ENCODE peak calls at places on chromosomes 6 and 20, in seven cellular contexts. One of them, this sample, is unnamed.
A peak's percentile ranks its signal among the peaks of the same experiment; 100 is the strongest.

GRCh38 chr6:105294129-105294528 is 108.8 kb downstream of the PREP start:
- DNase-seq in stimulated activated naive B cell treated with anti-CD40 and anti-IgM and Interleukin-4, amounts not matched to agents 10 μg/mL and 1 μg/mL and 100 μg/mL, for 72 hours: no peak
- DNase-seq in A549: no peak
- DNase-seq in activated naive CD4-positive, alpha-beta T cell: no peak
- DNase-seq in Caki2: no peak
- DNase-seq in psoas muscle: no peak
- DNase-seq in left ventricle myocardium inferior: no peak
- DNase-seq in this sample: no peak

GRCh38 chr6:31680841-31681671 is at the start of gene LY6G5C:
- DNase-seq in left ventricle myocardium inferior: peak; percentile 77
- DNase-seq in activated naive CD4-positive, alpha-beta T cell: peak; percentile 54
- DNase-seq in psoas muscle: peak; percentile 91
- DNase-seq in A549: peak; percentile 83
- DNase-seq in stimulated activated naive B cell treated with anti-CD40 and anti-IgM and Interleukin-4, amounts not matched to agents 10 μg/mL and 1 μg/mL and 100 μg/mL, for 72 hours: peak; percentile 55
- DNase-seq in Caki2: peak; percentile 84
- DNase-seq in this sample: peak; percentile 69

GRCh38 chr20:11766961-11767360 is 150.7 kb upstream of the BTBD3 start:
- DNase-seq in A549: no peak
- DNase-seq in left ventricle myocardium inferior: no peak
- DNase-seq in Caki2: no peak
- DNase-seq in activated naive CD4-positive, alpha-beta T cell: no peak
- DNase-seq in stimulated activated naive B cell treated with anti-CD40 and anti-IgM and Interleukin-4, amounts not matched to agents 10 μg/mL and 1 μg/mL and 100 μg/mL, for 72 hours: no peak
- DNase-seq in psoas muscle: no peak
- DNase-seq in this sample: no peak

GRCh38 chr20:32578840-32579239 is 6.3 kb downstream of the NOL4L start:
- DNase-seq in Caki2: no peak
- DNase-seq in A549: no peak
- DNase-seq in stimulated activated naive B cell treated with anti-CD40 and anti-IgM and Interleukin-4, amounts not matched to agents 10 μg/mL and 1 μg/mL and 100 μg/mL, for 72 hours: no peak
- DNase-seq in psoas muscle: no peak
- DNase-seq in activated naive CD4-positive, alpha-beta T cell: no peak
- DNase-seq in left ventricle myocardium inferior: no peak
- DNase-seq in this sample: no peak

GRCh38 chr6:146770965-146771735 is 172.4 kb downstream of the ADGB start:
- DNase-seq in stimulated activated naive B cell treated with anti-CD40 and anti-IgM and Interleukin-4, amounts not matched to agents 10 μg/mL and 1 μg/mL and 100 μg/mL, for 72 hours: no peak
- DNase-seq in Caki2: no peak
- DNase-seq in activated naive CD4-positive, alpha-beta T cell: peak; percentile 16
- DNase-seq in left ventricle myocardium inferior: peak; percentile 62
- DNase-seq in A549: no peak
- DNase-seq in psoas muscle: peak; percentile 71
- DNase-seq in this sample: no peak

GRCh38 chr6:42418739-42419138 is 33.0 kb downstream of the TRERF1 start:
- DNase-seq in left ventricle myocardium inferior: no peak
- DNase-seq in A549: no peak
- DNase-seq in Caki2: no peak
- DNase-seq in stimulated activated naive B cell treated with anti-CD40 and anti-IgM and Interleukin-4, amounts not matched to agents 10 μg/mL and 1 μg/mL and 100 μg/mL, for 72 hours: no peak
- DNase-seq in psoas muscle: no peak
- DNase-seq in activated naive CD4-positive, alpha-beta T cell: no peak
- DNase-seq in this sample: peak; percentile 28

GRCh38 chr20:37727247-37727956 is 33.6 kb downstream of the CTNNBL1 start:
- DNase-seq in left ventricle myocardium inferior: no peak
- DNase-seq in stimulated activated naive B cell treated with anti-CD40 and anti-IgM and Interleukin-4, amounts not matched to agents 10 μg/mL and 1 μg/mL and 100 μg/mL, for 72 hours: no peak
- DNase-seq in activated naive CD4-positive, alpha-beta T cell: no peak
- DNase-seq in Caki2: no peak
- DNase-seq in psoas muscle: no peak
- DNase-seq in A549: no peak
- DNase-seq in this sample: no peak

GRCh38 chr20:13819885-13820645 is 35.2 kb downstream of the NDUFAF5 start:
- DNase-seq in left ventricle myocardium inferior: no peak
- DNase-seq in psoas muscle: peak; percentile 63
- DNase-seq in activated naive CD4-positive, alpha-beta T cell: no peak
- DNase-seq in A549: peak; percentile 73
- DNase-seq in stimulated activated naive B cell treated with anti-CD40 and anti-IgM and Interleukin-4, amounts not matched to agents 10 μg/mL and 1 μg/mL and 100 μg/mL, for 72 hours: no peak
- DNase-seq in Caki2: peak; percentile 58
- DNase-seq in this sample: peak; percentile 22

GRCh38 chr6:135094403-135094821 is 39.8 kb upstream of the HBS1L start:
- DNase-seq in stimulated activated naive B cell treated with anti-CD40 and anti-IgM and Interleukin-4, amounts not matched to agents 10 μg/mL and 1 μg/mL and 100 μg/mL, for 72 hours: no peak
- DNase-seq in A549: no peak
- DNase-seq in activated naive CD4-positive, alpha-beta T cell: no peak
- DNase-seq in psoas muscle: no peak
- DNase-seq in left ventricle myocardium inferior: no peak
- DNase-seq in Caki2: no peak
- DNase-seq in this sample: no peak

GRCh38 chr6:81487489-81487888 is 265.0 kb downstream of the TENT5A start:
- DNase-seq in left ventricle myocardium inferior: peak; percentile 40
- DNase-seq in psoas muscle: no peak
- DNase-seq in A549: peak; percentile 4
- DNase-seq in activated naive CD4-positive, alpha-beta T cell: no peak
- DNase-seq in Caki2: no peak
- DNase-seq in stimulated activated naive B cell treated with anti-CD40 and anti-IgM and Interleukin-4, amounts not matched to agents 10 μg/mL and 1 μg/mL and 100 μg/mL, for 72 hours: no peak
- DNase-seq in this sample: no peak

GRCh38 chr20:31925631-31926030 is 26.2 kb downstream of the PDRG1 start:
- DNase-seq in left ventricle myocardium inferior: no peak
- DNase-seq in A549: no peak
- DNase-seq in psoas muscle: no peak
- DNase-seq in activated naive CD4-positive, alpha-beta T cell: no peak
- DNase-seq in stimulated activated naive B cell treated with anti-CD40 and anti-IgM and Interleukin-4, amounts not matched to agents 10 μg/mL and 1 μg/mL and 100 μg/mL, for 72 hours: no peak
- DNase-seq in Caki2: no peak
- DNase-seq in this sample: no peak

GRCh38 chr6:140071601-140072062 is 697.2 kb upstream of the CITED2 start:
- DNase-seq in psoas muscle: no peak
- DNase-seq in left ventricle myocardium inferior: no peak
- DNase-seq in stimulated activated naive B cell treated with anti-CD40 and anti-IgM and Interleukin-4, amounts not matched to agents 10 μg/mL and 1 μg/mL and 100 μg/mL, for 72 hours: no peak
- DNase-seq in A549: no peak
- DNase-seq in activated naive CD4-positive, alpha-beta T cell: no peak
- DNase-seq in Caki2: peak; percentile 55
- DNase-seq in this sample: no peak

GRCh38 chr20:16608265-16608636 is 35.0 kb upstream of the KIF16B start:
- DNase-seq in psoas muscle: no peak
- DNase-seq in activated naive CD4-positive, alpha-beta T cell: no peak
- DNase-seq in Caki2: no peak
- DNase-seq in stimulated activated naive B cell treated with anti-CD40 and anti-IgM and Interleukin-4, amounts not matched to agents 10 μg/mL and 1 μg/mL and 100 μg/mL, for 72 hours: no peak
- DNase-seq in left ventricle myocardium inferior: no peak
- DNase-seq in A549: no peak
- DNase-seq in this sample: no peak

GRCh38 chr20:22743426-22743825 is 159.1 kb upstream of the FOXA2 start:
- DNase-seq in psoas muscle: no peak
- DNase-seq in Caki2: peak; percentile 22
- DNase-seq in activated naive CD4-positive, alpha-beta T cell: no peak
- DNase-seq in left ventricle myocardium inferior: no peak
- DNase-seq in stimulated activated naive B cell treated with anti-CD40 and anti-IgM and Interleukin-4, amounts not matched to agents 10 μg/mL and 1 μg/mL and 100 μg/mL, for 72 hours: no peak
- DNase-seq in A549: no peak
- DNase-seq in this sample: no peak

GRCh38 chr6:6741264-6741663 is 152.7 kb downstream of the LY86 start:
- DNase-seq in psoas muscle: no peak
- DNase-seq in A549: no peak
- DNase-seq in activated naive CD4-positive, alpha-beta T cell: no peak
- DNase-seq in stimulated activated naive B cell treated with anti-CD40 and anti-IgM and Interleukin-4, amounts not matched to agents 10 μg/mL and 1 μg/mL and 100 μg/mL, for 72 hours: no peak
- DNase-seq in Caki2: no peak
- DNase-seq in left ventricle myocardium inferior: no peak
- DNase-seq in this sample: no peak

GRCh38 chr6:98971303-98971702 is 23.6 kb upstream of the FBXL4 start:
- DNase-seq in stimulated activated naive B cell treated with anti-CD40 and anti-IgM and Interleukin-4, amounts not matched to agents 10 μg/mL and 1 μg/mL and 100 μg/mL, for 72 hours: no peak
- DNase-seq in A549: no peak
- DNase-seq in Caki2: no peak
- DNase-seq in left ventricle myocardium inferior: no peak
- DNase-seq in activated naive CD4-positive, alpha-beta T cell: no peak
- DNase-seq in psoas muscle: no peak
- DNase-seq in this sample: no peak

GRCh38 chr20:52746768-52747167 is 225.4 kb upstream of the TSHZ2 start:
- DNase-seq in activated naive CD4-positive, alpha-beta T cell: no peak
- DNase-seq in stimulated activated naive B cell treated with anti-CD40 and anti-IgM and Interleukin-4, amounts not matched to agents 10 μg/mL and 1 μg/mL and 100 μg/mL, for 72 hours: no peak
- DNase-seq in A549: no peak
- DNase-seq in psoas muscle: no peak
- DNase-seq in left ventricle myocardium inferior: no peak
- DNase-seq in Caki2: no peak
- DNase-seq in this sample: no peak

GRCh38 chr6:111423960-111424846 is 58.8 kb downstream of the REV3L start:
- DNase-seq in A549: no peak
- DNase-seq in psoas muscle: no peak
- DNase-seq in Caki2: no peak
- DNase-seq in activated naive CD4-positive, alpha-beta T cell: no peak
- DNase-seq in stimulated activated naive B cell treated with anti-CD40 and anti-IgM and Interleukin-4, amounts not matched to agents 10 μg/mL and 1 μg/mL and 100 μg/mL, for 72 hours: no peak
- DNase-seq in left ventricle myocardium inferior: peak; percentile 24
- DNase-seq in this sample: no peak

GRCh38 chr20:7893019-7893730 is 47.1 kb downstream of the HAO1 start:
- DNase-seq in psoas muscle: no peak
- DNase-seq in Caki2: no peak
- DNase-seq in A549: no peak
- DNase-seq in left ventricle myocardium inferior: no peak
- DNase-seq in stimulated activated naive B cell treated with anti-CD40 and anti-IgM and Interleukin-4, amounts not matched to agents 10 μg/mL and 1 μg/mL and 100 μg/mL, for 72 hours: no peak
- DNase-seq in activated naive CD4-positive, alpha-beta T cell: no peak
- DNase-seq in this sample: no peak

GRCh38 chr20:41029150-41029872 is 689 bp downstream of the TOP1 start:
- DNase-seq in Caki2: peak; percentile 59
- DNase-seq in activated naive CD4-positive, alpha-beta T cell: peak; percentile 22
- DNase-seq in stimulated activated naive B cell treated with anti-CD40 and anti-IgM and Interleukin-4, amounts not matched to agents 10 μg/mL and 1 μg/mL and 100 μg/mL, for 72 hours: peak; percentile 24
- DNase-seq in left ventricle myocardium inferior: peak; percentile 34
- DNase-seq in A549: peak; percentile 19
- DNase-seq in psoas muscle: peak; percentile 61
- DNase-seq in this sample: no peak